ENCODE peak calls at places on chromosomes 11 and 22, in seven cellular contexts. R is body of pancreas, L is H54, V is A549, G is Peyer's patch, K is uterus, Q is gastrocnemius medialis. A is an unnamed sample.

GRCh38 chr11:57213282-57214086 is 23.6 kb downstream of the APLNR start:
- DNase-seq in R (no peak), L (no peak), V (no peak), G (no peak), K (no peak), Q (no peak), A (no peak)

GRCh38 chr22:44410396-44411056 is 87.5 kb downstream of the RTL6 start:
- DNase-seq in R (no peak), L (no peak), V (no peak), G (no peak), K (no peak), Q (no peak), A (no peak)

GRCh38 chr11:130677486-130678153 is 229.2 kb downstream of the ADAMTS15 start:
- DNase-seq in R (no peak), L (peak), V (peak), G (no peak), K (no peak), Q (no peak), A (no peak)

GRCh38 chr11:18802381-18803257 is 11.0 kb upstream of the PTPN5 start:
- DNase-seq in R (peak), L (peak), V (peak), G (peak), K (no peak), Q (no peak), A (peak)

GRCh38 chr22:44018594-44018993 is 5.5 kb upstream of the PARVB start:
- DNase-seq in R (no peak), L (no peak), V (no peak), G (no peak), K (no peak), Q (no peak), A (no peak)

GRCh38 chr11:127106142-127106541 is 105.6 kb upstream of the KIRREL3 start:
- DNase-seq in R (peak), L (peak), V (no peak), G (no peak), K (no peak), Q (no peak), A (no peak)

GRCh38 chr11:69704508-69705245 is 855 bp upstream of the FGF19 start:
- DNase-seq in R (no peak), L (no peak), V (peak), G (no peak), K (no peak), Q (no peak), A (no peak)

GRCh38 chr11:73314121-73314948 is 6.3 kb downstream of the ARHGEF17 start:
- DNase-seq in R (no peak), L (no peak), V (peak), G (no peak), K (peak), Q (no peak), A (no peak)

GRCh38 chr11:104704888-104705287 is 193.4 kb downstream of the CASP12 start:
- DNase-seq in R (no peak), L (no peak), V (no peak), G (no peak), K (no peak), Q (no peak), A (no peak)

GRCh38 chr11:64874308-64874707 is 4.1 kb downstream of the EHD1 start:
- DNase-seq in R (no peak), L (no peak), V (no peak), G (peak), K (no peak), Q (no peak), A (no peak)

GRCh38 chr11:102846292-102846691 is 2.9 kb upstream of the MMP3 start:
- DNase-seq in R (no peak), L (no peak), V (no peak), G (no peak), K (no peak), Q (no peak), A (no peak)

GRCh38 chr11:35689081-35689996 is 26.8 kb downstream of the TRIM44 start:
- DNase-seq in R (no peak), L (no peak), V (no peak), G (no peak), K (no peak), Q (no peak), A (no peak)

DNA sequence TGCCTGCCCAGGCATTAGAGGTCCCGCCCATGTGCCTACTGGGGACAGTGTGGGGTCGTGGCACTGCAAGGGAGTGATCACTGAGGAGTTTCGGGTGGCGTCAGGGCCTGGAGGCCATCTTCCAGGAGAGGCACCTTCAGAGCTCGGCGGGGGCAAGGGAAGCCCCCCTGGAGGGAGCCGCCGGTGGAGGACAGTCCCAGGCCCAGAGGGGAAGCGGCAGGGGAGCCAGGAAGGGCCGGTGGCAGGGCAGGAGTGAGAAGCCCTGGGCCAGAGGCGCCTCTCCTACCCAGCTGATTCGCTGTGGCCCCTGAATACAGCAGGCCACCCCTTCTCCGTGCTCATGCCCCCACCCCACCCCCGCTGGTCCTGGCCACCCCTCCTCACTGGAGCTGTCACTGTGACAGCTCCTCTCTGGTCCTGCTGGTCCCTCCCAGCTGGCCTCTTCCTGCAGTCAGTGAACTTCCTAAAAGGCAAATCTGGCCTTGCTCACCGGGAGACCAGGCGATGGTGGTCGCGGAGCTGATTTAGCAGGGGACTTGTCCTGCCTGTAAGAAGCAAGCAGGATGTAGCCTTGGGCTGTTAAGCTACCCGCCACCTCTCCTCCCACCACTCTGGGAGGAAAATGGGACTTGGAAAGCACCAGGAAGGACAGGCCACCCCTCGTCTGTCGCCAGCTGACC is 2.1 kb upstream of the MAPK11 start:
- DNase-seq in R (no peak), L (no peak), V (no peak), G (no peak), K (no peak), Q (no peak), A (no peak)
- TF ChIP-seq POLR2A in R (no peak), L (no peak), V (no peak), G (no peak), K (no peak), Q (no peak), A (no peak)

DNA sequence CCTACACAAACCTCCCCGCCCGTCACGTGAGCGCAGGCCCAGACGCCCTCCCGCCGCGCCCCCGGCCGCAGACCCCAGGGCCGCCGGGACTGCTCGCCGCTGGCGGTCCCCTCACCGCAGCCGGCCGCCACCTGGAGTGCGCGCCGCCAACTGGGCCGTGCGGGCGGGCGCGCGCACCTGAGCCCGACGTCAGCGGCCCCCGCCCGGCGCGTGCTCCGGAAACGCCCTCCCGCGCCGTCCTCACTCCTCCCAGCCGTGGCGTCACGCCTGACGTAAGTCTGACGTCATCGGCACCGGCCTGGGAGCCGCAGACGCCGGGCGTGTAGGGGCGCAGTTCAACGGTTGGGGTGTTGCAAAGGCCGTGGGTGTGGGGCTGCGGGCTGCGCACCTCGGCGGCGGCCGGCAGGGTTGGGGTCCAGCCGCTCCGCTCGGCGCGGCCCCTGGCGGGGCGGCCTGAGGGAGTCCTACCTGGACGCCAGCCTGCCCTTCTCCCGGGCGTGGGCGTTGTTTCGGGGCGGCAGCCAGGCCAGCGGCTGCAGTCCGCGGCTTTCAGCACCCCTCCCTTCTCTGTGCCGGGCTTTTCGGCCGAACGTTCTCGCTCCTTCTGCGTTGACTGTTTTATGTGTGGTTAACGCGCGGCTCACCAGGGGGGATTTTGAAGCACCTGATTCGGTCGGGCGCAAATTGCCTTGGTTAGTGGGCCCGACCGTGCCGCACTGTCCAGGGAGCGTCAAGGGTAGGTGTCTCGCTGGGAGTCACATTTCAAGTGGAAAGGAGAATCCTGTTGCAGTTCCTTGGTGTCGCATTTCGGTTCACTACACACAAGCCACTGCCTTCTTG is at the start of gene JOSD1:
- DNase-seq in R (peak), L (peak), V (peak), G (peak), K (peak), Q (peak), A (peak)
- TF ChIP-seq POLR2A in R (peak), L (peak), V (peak), G (peak), K (peak), Q (peak), A (peak)

GRCh38 chr11:67364783-67365525 is 8.4 kb downstream of the CLCF1 start:
- DNase-seq in R (no peak), L (no peak), V (peak), G (peak), K (no peak), Q (no peak), A (no peak)

GRCh38 chr11:67365756-67366384 is 7.5 kb downstream of the CLCF1 start:
- DNase-seq in R (no peak), L (no peak), V (no peak), G (no peak), K (peak), Q (no peak), A (no peak)

GRCh38 chr11:67366546-67366945 is 6.9 kb downstream of the CLCF1 start:
- DNase-seq in R (no peak), L (no peak), V (no peak), G (no peak), K (peak), Q (no peak), A (no peak)

GRCh38 chr11:67367014-67367835 is 6.2 kb downstream of the CLCF1 start:
- DNase-seq in R (no peak), L (no peak), V (no peak), G (no peak), K (peak), Q (no peak), A (peak)

DNA sequence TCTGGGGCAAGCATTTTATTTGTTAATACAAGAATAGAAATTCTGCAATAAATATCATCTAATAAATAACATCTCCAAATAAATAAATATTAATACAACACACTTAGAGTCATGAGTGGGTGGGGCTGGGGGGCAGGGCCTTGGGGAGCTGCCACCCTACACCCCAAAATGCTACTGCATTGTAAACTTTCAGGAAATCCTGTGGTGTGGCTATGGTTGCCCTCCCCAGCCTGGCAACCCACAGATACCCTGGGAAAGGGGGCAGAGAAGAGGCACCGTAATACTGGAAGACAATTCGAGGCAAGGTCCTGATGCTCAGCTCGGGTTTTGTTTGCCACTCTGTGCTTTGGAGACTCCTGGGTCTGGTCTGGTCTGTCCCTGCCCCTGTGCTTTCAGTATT is 9.2 kb downstream of the CLCF1 start:
- DNase-seq in R (no peak), L (no peak), V (no peak), G (no peak), K (no peak), Q (no peak), A (no peak)
- TF ChIP-seq POLR2A in R (no peak), L (no peak), V (no peak), G (no peak), K (no peak), Q (no peak), A (no peak)

GRCh38 chr11:128580612-128581011 is 6.7 kb downstream of the ETS1 start:
- DNase-seq in R (no peak), L (no peak), V (no peak), G (no peak), K (no peak), Q (no peak), A (no peak)
- TF ChIP-seq POLR2A in R (no peak), L (no peak), V (no peak), G (no peak), K (no peak), Q (no peak), A (no peak)

A was measured in erythroblast.